ENCODE peak calls at places on chromosomes 13 and 19, in seven cellular contexts. D is thoracic aorta, B is ascending aorta, V is body of pancreas, G is OCI-LY7, P is mucosa of descending colon, E is brain microvascular endothelial cell. H is an unnamed sample. For H3K36me3, the result is how much of the 10 kb centered on the place peaks cover.

GRCh38 chr13:71879129-71879535 is 12.1 kb upstream of the DACH1 start:
- DNase-seq in D (no peak), B (no peak), V (no peak), G (peak), P (no peak), E (peak), H (no peak)

GRCh38 chr19:17680235-17680722 is 7.9 kb downstream of the UNC13A start:
- DNase-seq in D (peak), B (peak), V (peak), G (peak), P (peak), E (peak), H (peak)

GRCh38 chr19:16822648-16823047 is 6.5 kb upstream of the SIN3B start:
- DNase-seq in D (no peak), B (no peak), V (no peak), G (no peak), P (no peak), E (no peak), H (no peak)

GRCh38 chr19:40598121-40598917 is 2.9 kb upstream of the LTBP4 start:
- DNase-seq in D (peak), B (peak), V (peak), G (peak), P (peak), E (peak), H (peak)

GRCh38 chr13:84265365-84265764 is 383.1 kb upstream of the SLITRK1 start:
- DNase-seq in D (no peak), B (no peak), V (no peak), G (no peak), P (no peak), E (no peak), H (no peak)

GRCh38 chr13:109655206-109655600 is 131.2 kb downstream of the IRS2 start:
- DNase-seq in D (no peak), B (no peak), V (no peak), G (no peak), P (no peak), E (no peak), H (no peak)

GRCh38 chr19:14949876-14950275 is 8.6 kb downstream of the OR7C2 start:
- DNase-seq in D (no peak), B (no peak), V (no peak), G (no peak), P (no peak), E (no peak), H (no peak)

GRCh38 chr13:37811441-37811840 is 58.1 kb downstream of the TRPC4 start:
- DNase-seq in D (no peak), B (no peak), V (no peak), G (no peak), P (no peak), E (peak), H (no peak)

GRCh38 chr13:81395368-81395767 is 1054.4 kb upstream of the SPRY2 start:
- DNase-seq in D (no peak), B (no peak), V (no peak), G (no peak), P (peak), E (no peak), H (no peak)

GRCh38 chr19:47433121-47433520 is 13.8 kb upstream of the MEIS3 start:
- DNase-seq in D (no peak), B (no peak), V (no peak), G (peak), P (no peak), E (no peak), H (no peak)

GRCh38 chr19:47432499-47432898 is 13.2 kb upstream of the MEIS3 start:
- DNase-seq in D (no peak), B (no peak), V (no peak), G (no peak), P (no peak), E (no peak), H (no peak)

GRCh38 chr19:47430041-47430802 is 10.9 kb upstream of the MEIS3 start:
- DNase-seq in D (no peak), B (no peak), V (peak), G (no peak), P (peak), E (no peak), H (peak)

GRCh38 chr19:47434088-47434487 is 14.8 kb upstream of the MEIS3 start:
- DNase-seq in D (no peak), B (no peak), V (no peak), G (no peak), P (no peak), E (no peak), H (no peak)

GRCh38 chr19:47432091-47432490 is 12.8 kb upstream of the MEIS3 start:
- DNase-seq in D (no peak), B (no peak), V (no peak), G (no peak), P (no peak), E (no peak), H (no peak)
- H3K36me3 ChIP-seq in D (under half), B (under half), V (under half), G (under half), P (under half), E (under half), H (under half)

GRCh38 chr19:1070576-1070930 is 3.6 kb downstream of the ARHGAP45 start:
- DNase-seq in D (no peak), B (no peak), V (no peak), G (no peak), P (no peak), E (no peak), H (no peak)
- TF ChIP-seq CTCF in D (no peak), B (no peak), V (no peak), G (no peak), P (no peak), E (peak), H (no peak)

DNA sequence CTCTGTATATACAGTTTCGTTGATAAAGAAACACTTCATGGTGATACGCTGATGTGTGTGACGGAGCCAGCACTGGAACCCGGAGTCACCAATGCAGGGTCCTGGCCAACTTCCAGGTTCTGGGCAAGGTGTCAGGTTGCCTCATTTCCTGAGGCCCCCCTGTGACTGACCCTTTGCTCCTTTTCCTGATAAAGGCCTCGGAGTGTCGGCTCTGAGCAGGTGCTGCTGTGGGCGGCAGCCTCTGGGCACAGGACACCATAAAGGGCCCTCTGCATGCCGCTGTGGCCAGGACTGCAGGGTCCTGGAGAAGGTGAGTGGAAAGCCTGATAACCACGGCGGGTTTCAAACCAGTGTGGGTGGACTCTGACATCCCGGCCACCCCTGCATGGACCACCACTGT is 17.3 kb upstream of the MYDGF start:
- DNase-seq in D (no peak), B (no peak), V (no peak), G (no peak), P (no peak), E (no peak), H (no peak)
- H3K36me3 ChIP-seq in D (half or more), B (half or more), V (under half), G (half or more), P (under half), E (half or more), H (under half)

DNA sequence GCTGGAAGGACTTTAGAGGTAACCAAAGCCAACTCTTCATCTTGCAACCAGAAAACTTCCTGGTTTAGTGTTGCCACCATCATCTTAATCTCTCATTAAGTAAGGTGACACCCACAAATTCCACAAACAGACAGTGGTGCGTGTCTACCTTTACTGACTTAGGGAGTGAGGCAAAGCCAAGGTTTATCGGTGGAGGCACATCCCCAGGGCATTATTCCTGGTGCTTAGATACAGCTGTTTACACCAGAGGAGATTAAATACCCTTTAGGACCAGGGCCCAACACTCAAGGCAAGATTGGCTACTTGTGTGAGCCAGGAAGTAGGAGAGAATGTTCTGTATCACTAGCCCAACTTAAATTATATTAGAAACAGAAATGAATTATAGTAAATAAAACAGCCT is 9.5 kb downstream of the STOML3 start:
- DNase-seq in D (no peak), B (no peak), V (no peak), G (no peak), P (no peak), E (no peak), H (no peak)
- TF ChIP-seq CTCF in D (no peak), B (no peak), V (no peak), G (no peak), P (no peak), E (no peak), H (no peak)

DNA sequence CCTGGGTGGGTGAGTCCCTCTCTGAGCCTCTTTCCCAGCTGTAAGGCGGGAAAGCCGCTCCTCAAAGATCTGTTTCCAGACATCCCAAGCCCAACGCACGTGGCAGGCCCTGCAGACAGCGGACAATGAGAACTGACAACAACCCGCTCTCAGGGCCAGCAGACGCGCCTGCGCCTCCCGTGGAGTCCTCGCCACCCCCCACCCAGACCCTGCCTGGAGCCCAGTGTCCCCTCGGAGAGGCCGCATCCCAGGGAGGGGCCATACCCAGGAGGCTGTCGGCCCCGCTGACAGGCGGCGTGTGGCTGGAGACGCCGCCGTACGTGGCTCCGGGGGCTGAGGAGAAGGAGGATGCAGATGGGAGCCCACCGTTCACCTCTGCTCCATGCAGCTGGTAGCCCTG is 16.3 kb upstream of the UQCR11 start:
- DNase-seq in D (no peak), B (no peak), V (no peak), G (no peak), P (no peak), E (no peak), H (no peak)
- H3K36me3 ChIP-seq in D (under half), B (under half), V (under half), G (half or more), P (under half), E (half or more), H (half or more)

DNA sequence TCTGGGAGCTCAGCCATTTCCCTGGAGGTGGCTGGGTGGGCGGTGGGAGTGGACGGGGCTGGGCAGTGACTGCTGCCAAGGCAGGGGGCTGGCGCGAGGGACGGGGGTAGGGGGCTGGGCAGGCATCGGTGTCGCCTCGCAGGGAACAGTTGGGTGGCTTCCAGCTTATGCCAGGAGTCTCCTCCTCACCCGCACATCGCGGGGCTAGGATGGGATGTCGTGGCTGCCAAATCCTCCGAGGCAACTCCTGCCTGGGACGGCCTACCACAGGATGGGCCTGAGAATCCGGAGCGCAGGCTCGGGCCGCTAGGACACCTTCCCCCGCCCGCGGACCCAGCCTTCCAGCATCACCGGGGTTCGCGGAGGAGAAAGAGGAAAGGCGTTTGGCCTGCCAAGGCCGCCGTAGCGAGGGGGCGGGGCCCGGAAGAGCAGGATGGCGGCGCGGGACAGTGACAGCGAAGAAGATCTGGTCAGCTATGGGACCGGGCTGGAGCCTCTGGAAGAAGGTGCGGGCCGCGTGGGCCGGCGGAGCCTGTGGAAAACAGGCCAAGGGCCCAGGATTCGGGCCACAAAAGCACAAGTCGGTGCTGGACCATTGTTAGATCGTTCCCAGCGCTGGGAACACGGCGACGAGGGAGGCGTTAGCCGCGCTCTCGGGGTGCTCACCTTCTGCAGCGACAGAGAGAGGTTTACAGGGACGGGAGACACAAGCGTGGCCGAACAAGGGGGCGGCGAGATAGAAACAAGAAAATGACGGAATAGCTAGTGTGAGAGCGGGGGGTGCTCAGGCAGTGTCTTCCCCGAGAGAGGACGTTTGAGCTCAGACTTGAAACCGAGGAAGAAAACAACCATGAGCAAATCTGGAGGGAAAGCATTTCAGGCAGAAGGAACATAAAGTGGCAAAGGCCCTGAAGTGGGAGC is at the start of gene GPATCH1:
- DNase-seq in D (peak), B (peak), V (peak), G (peak), P (peak), E (peak), H (peak)
- TF ChIP-seq CTCF in D (no peak), B (no peak), V (no peak), G (no peak), P (no peak), E (no peak), H (no peak)

GRCh38 chr19:54109651-54110050 is 5.8 kb downstream of the TFPT start:
- DNase-seq in D (no peak), B (no peak), V (no peak), G (no peak), P (no peak), E (no peak), H (no peak)
- H3K36me3 ChIP-seq in D (under half), B (under half), V (under half), G (half or more), P (under half), E (half or more), H (under half)

GRCh38 chr19:35782589-35782988 is 7.2 kb downstream of the ARHGAP33 start:
- DNase-seq in D (no peak), B (no peak), V (no peak), G (no peak), P (no peak), E (no peak), H (no peak)
- TF ChIP-seq CTCF in D (no peak), B (no peak), V (no peak), G (no peak), P (no peak), E (no peak), H (no peak)

DNA sequence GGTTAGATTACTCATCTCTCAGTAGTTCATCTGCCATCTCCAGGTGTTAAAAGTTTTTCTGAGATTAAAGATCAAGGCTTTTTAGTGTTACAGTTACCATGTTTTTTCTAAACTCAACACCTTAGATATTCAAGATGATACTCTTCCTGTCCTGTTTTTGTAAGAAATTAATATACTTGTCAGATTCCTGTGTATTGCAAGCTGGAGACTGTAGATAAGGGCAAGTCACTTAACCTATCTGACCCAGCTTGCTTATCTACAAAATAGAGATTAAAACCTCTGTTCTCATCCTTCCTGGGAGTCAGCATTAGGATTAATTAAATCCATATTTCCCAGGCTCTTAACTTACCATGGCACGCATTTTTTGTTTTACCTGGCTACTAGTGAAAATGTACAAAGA is 25.2 kb downstream of the SUGT1 start:
- DNase-seq in D (no peak), B (no peak), V (no peak), G (no peak), P (no peak), E (no peak), H (no peak)
- H3K36me3 ChIP-seq in D (under half), B (under half), V (under half), G (half or more), P (under half), E (under half), H (under half)

GRCh38 chr13:23918208-23918607 is 20.9 kb upstream of the C1QTNF9B start:
- DNase-seq in D (no peak), B (no peak), V (no peak), G (no peak), P (no peak), E (no peak), H (no peak)

GRCh38 chr13:23923031-23923430 is 25.7 kb upstream of the C1QTNF9B start:
- DNase-seq in D (no peak), B (no peak), V (no peak), G (no peak), P (no peak), E (no peak), H (no peak)

GRCh38 chr13:23919006-23919405 is 21.7 kb upstream of the C1QTNF9B start:
- DNase-seq in D (no peak), B (no peak), V (no peak), G (no peak), P (no peak), E (no peak), H (no peak)

GRCh38 chr13:23922005-23922932 is 25.0 kb upstream of the C1QTNF9B start:
- DNase-seq in D (no peak), B (no peak), V (no peak), G (no peak), P (no peak), E (no peak), H (no peak)

DNA sequence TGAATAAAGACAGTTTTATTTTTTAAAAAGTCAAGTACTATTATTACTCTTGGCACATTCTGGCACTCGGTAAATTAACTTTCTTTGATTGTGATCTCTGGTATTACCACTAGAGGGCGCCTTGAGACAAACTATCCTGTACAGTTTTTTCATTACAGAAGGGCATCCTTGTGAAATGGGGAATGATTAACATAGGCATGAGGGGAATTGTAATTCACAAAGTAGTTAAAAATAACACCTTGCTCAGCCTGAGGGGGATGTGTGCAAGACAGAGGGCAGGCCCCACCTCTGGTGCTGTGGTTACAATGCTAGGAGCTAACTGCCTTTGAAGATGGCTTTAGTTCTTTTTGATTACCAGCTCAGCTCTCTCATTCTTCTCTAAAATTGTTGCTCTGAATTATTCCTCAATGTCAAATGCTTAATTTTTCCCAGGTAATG is 24.2 kb upstream of the C1QTNF9B start:
- DNase-seq in D (no peak), B (no peak), V (no peak), G (peak), P (no peak), E (peak), H (no peak)
- TF ChIP-seq CTCF in D (peak), B (no peak), V (peak), G (peak), P (no peak), E (peak), H (peak)

H was measured in GM06990.